ENCODE peak calls at places on chromosomes 13 and 19, in five cellular contexts. J is aorta, Y is cardiac muscle cell, S is H9, N is BE2C. E is an unnamed sample. For H3K4me1, the result is how much of the 10 kb centered on the place peaks cover.

GRCh38 chr19:41521860-41522555 is 54.0 kb upstream of the CEACAM21 start:
- DNase-seq in N (no peak), J (no peak), S (no peak), Y (peak), E (no peak)

GRCh38 chr13:29849731-29850212 is 645 bp downstream of the UBL3 start:
- DNase-seq in N (peak), Y (peak), J (peak), S (peak), E (peak)

GRCh38 chr13:42181381-42181953 is 90.5 kb upstream of the AKAP11 start:
- DNase-seq in J (no peak), Y (peak), S (no peak), N (no peak), E (no peak)

GRCh38 chr13:93002071-93002470 is 224.5 kb upstream of the GPC6 start:
- DNase-seq in Y (no peak), J (no peak), N (no peak), S (no peak), E (no peak)

GRCh38 chr13:41500501-41500900 is 43.2 kb downstream of the RGCC start:
- DNase-seq in N (no peak), Y (no peak), S (no peak), J (no peak), E (no peak)

GRCh38 chr19:33794578-33795369 is 1.9 kb upstream of the KCTD15 start:
- DNase-seq in J (no peak), Y (no peak), N (no peak), S (peak), E (no peak)

GRCh38 chr13:85508683-85509329 is 290.4 kb downstream of the SLITRK6 start:
- DNase-seq in Y (peak), J (no peak), N (peak), S (peak), E (no peak)

GRCh38 chr19:8451885-8452284 is 7.1 kb downstream of the HNRNPM start:
- DNase-seq in N (no peak), S (no peak), Y (no peak), J (peak), E (no peak)

GRCh38 chr13:80297503-80297902 is 43.4 kb downstream of the SPRY2 start:
- DNase-seq in J (no peak), S (no peak), N (no peak), Y (no peak), E (no peak)

GRCh38 chr19:39160523-39160861 is 34.9 kb downstream of the PAK4 start:
- DNase-seq in S (no peak), Y (no peak), N (no peak), J (peak), E (no peak)

GRCh38 chr13:80400164-80400767 is 59.3 kb upstream of the SPRY2 start:
- DNase-seq in J (no peak), Y (no peak), S (no peak), N (no peak), E (no peak)

GRCh38 chr13:76086729-76087128 is 450.6 kb downstream of the LMO7 start:
- DNase-seq in S (no peak), Y (no peak), N (no peak), J (no peak), E (no peak)

GRCh38 chr19:44747739-44748425 is 626 bp upstream of the BCL3 start:
- DNase-seq in S (peak), Y (peak), J (peak), N (peak), E (peak)

GRCh38 chr19:33685541-33685940 is 63.8 kb downstream of the CHST8 start:
- DNase-seq in J (no peak), N (peak), S (no peak), Y (no peak), E (no peak)

GRCh38 chr13:44212633-44213387 is 160.8 kb upstream of the SERP2 start:
- DNase-seq in N (no peak), J (no peak), S (no peak), Y (no peak), E (no peak)

GRCh38 chr19:42066075-42066754 is 3.8 kb downstream of the GRIK5 start:
- DNase-seq in J (no peak), N (peak), S (peak), Y (no peak), E (no peak)

GRCh38 chr19:19817357-19817756 is 4.2 kb downstream of the ZNF506 start:
- DNase-seq in N (no peak), S (no peak), Y (no peak), J (no peak), E (no peak)

GRCh38 chr19:19618384-19619051 is at the start of gene PBX4:
- DNase-seq in J (peak), N (peak), S (peak), Y (peak), E (peak)

GRCh38 chr13:60662595-60662994 is 265.6 kb downstream of the TDRD3 start:
- DNase-seq in S (no peak), J (no peak), Y (no peak), N (no peak), E (no peak)

GRCh38 chr13:93450226-93450625 is 223.6 kb downstream of the GPC6 start:
- DNase-seq in N (no peak), Y (no peak), J (no peak), S (no peak), E (no peak)

GRCh38 chr19:5312058-5312457 is 28.6 kb downstream of the PTPRS start:
- DNase-seq in Y (no peak), S (no peak), N (no peak), J (no peak), E (no peak)

GRCh38 chr13:50410921-50411712 is 395.9 kb downstream of the KCNRG start:
- DNase-seq in N (peak), S (no peak), J (peak), Y (peak), E (peak)

GRCh38 chr13:114110091-114110829 is 22.2 kb downstream of the RASA3 start:
- DNase-seq in J (peak), Y (no peak), N (peak), S (peak), E (no peak)

GRCh38 chr13:88339271-88339741 is 668.1 kb downstream of the SLITRK5 start:
- DNase-seq in S (no peak), J (no peak), Y (peak), N (peak), E (no peak)

GRCh38 chr19:43441736-43442135 is 23.7 kb downstream of the LYPD3 start:
- DNase-seq in S (no peak), N (no peak), J (no peak), Y (no peak), E (no peak)

GRCh38 chr13:41271456-41272285 is 8.3 kb upstream of the MTRF1 start:
- DNase-seq in S (no peak), J (no peak), N (no peak), Y (no peak), E (no peak)

GRCh38 chr19:29535432-29535831 is 9.6 kb downstream of the VSTM2B start:
- DNase-seq in J (no peak), Y (no peak), S (peak), N (no peak), E (no peak)

GRCh38 chr13:100535401-100536135 is 53.0 kb downstream of the GGACT start:
- DNase-seq in J (no peak), S (no peak), N (no peak), Y (no peak), E (no peak)

GRCh38 chr13:44732503-44733098 is 156.5 kb upstream of the TSC22D1 start:
- DNase-seq in Y (peak), N (no peak), J (no peak), S (no peak), E (no peak)

GRCh38 chr19:47542030-47542475 is 27.2 kb upstream of the NAPA start:
- DNase-seq in J (no peak), N (peak), S (no peak), Y (peak), E (no peak)

GRCh38 chr19:42037649-42038048 is 32.4 kb downstream of the GRIK5 start:
- DNase-seq in Y (no peak), J (no peak), S (no peak), N (no peak), E (no peak)

GRCh38 chr19:30682576-30683536 is 310.7 kb downstream of the ZNF536 start:
- DNase-seq in Y (peak), J (peak), S (peak), N (peak), E (peak)

GRCh38 chr13:22027561-22027960 is 356.7 kb downstream of the FGF9 start:
- DNase-seq in Y (no peak), S (no peak), N (no peak), J (no peak), E (no peak)

GRCh38 chr19:49808762-49809154 is 4.3 kb downstream of the FUZ start:
- DNase-seq in N (peak), J (peak), S (peak), Y (peak), E (peak)

GRCh38 chr19:52099497-52100138 is 4.1 kb upstream of the ZNF841 start:
- DNase-seq in N (no peak), Y (no peak), S (no peak), J (no peak), E (no peak)

GRCh38 chr13:27973291-27973690 is 4.2 kb upstream of the CDX2 start:
- DNase-seq in J (no peak), N (no peak), S (no peak), Y (no peak), E (no peak)

GRCh38 chr13:34655554-34655953 is 286.5 kb upstream of the NBEA start:
- DNase-seq in N (no peak), S (no peak), J (no peak), Y (no peak), E (no peak)

GRCh38 chr13:51479199-51479523 is 26.3 kb upstream of the INTS6 start:
- DNase-seq in Y (no peak), N (no peak), J (no peak), S (no peak), E (no peak)

GRCh38 chr19:46495789-46496099 is at the start of gene PNMA8B:
- DNase-seq in N (peak), J (peak), Y (peak), S (peak), E (no peak)

GRCh38 chr13:112719016-112719415 is 29.2 kb downstream of the ATP11A start:
- DNase-seq in J (no peak), Y (no peak), S (no peak), N (no peak), E (no peak)

GRCh38 chr13:112716841-112717520 is 27.1 kb downstream of the ATP11A start:
- DNase-seq in Y (no peak), N (no peak), J (no peak), S (no peak), E (no peak)

GRCh38 chr13:112716461-112716820 is 26.6 kb downstream of the ATP11A start:
- DNase-seq in S (no peak), N (no peak), J (no peak), Y (no peak), E (no peak)

GRCh38 chr13:112719556-112719955 is 29.7 kb downstream of the ATP11A start:
- DNase-seq in N (no peak), J (no peak), Y (no peak), S (no peak), E (no peak)

DNA sequence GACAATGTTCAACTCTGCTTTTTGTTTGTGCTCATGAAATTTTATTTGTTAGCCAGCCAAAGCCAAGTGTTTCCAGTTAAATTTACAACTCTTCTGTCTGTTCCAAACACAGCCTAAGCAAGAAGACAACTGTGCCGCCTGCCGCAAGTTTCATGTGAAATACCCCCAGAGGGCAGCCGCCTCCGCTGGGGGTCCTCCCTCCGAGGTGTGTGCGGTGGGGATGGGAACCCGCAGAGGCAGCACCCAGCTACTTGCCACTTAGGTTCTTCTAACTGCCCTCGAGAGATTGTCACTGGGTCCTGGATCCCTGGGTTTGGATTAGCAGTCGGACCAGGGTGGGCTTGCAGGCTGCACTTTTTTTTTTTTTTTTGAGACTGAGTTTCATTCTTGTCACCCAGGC is 28.5 kb downstream of the ATP11A start:
- DNase-seq in N (no peak), Y (no peak), S (no peak), J (no peak), E (no peak)
- H3K4me1 ChIP-seq in N (under half), Y (under half), S (under half), J (under half), E (under half)

GRCh38 chr13:46603165-46603603 is 50.2 kb downstream of the LRCH1 start:
- DNase-seq in J (no peak), S (no peak), Y (no peak), N (no peak), E (no peak)
- H3K4me1 ChIP-seq in J (under half), S (under half), Y (under half), N (under half), E (under half)

DNA sequence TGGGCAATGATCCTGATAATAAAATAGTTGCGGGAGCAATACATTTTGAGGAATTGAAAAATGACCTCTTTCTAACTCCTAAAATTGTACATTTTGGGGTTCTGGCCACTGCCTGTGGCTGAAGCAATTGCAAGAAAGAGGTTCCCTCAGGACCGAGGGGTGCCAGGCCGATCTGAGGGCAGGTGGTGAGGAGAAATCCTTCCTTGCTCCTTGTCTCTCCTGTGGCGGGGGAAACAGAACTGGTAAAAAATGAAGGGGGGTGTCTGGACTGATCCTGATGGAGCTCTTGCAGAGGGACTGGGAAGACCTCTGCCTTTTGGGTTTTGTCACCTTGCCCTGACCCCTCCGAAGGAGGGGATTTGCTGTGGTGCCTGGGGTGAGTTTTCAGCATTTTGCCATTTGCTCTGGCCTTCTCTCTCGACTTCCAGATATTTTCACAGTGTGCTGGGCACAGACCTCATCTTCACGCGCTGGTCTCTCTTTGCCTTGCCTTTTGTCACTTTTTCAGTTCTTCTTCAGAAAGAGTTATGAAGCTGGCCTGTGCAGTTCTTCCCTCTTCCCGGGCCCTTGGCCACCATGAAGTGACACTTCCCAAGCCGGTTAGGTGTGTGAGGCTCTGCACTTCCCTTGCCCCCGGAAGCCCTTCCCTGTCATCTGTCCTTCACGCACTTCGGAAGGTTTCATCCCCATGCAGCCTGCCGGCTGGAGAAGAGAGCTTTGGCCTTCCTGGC is 22.2 kb downstream of the NFIX start:
- DNase-seq in S (peak), J (no peak), N (no peak), Y (no peak), E (no peak)
- H3K4me1 ChIP-seq in S (under half), J (under half), N (under half), Y (under half), E (under half)

DNA sequence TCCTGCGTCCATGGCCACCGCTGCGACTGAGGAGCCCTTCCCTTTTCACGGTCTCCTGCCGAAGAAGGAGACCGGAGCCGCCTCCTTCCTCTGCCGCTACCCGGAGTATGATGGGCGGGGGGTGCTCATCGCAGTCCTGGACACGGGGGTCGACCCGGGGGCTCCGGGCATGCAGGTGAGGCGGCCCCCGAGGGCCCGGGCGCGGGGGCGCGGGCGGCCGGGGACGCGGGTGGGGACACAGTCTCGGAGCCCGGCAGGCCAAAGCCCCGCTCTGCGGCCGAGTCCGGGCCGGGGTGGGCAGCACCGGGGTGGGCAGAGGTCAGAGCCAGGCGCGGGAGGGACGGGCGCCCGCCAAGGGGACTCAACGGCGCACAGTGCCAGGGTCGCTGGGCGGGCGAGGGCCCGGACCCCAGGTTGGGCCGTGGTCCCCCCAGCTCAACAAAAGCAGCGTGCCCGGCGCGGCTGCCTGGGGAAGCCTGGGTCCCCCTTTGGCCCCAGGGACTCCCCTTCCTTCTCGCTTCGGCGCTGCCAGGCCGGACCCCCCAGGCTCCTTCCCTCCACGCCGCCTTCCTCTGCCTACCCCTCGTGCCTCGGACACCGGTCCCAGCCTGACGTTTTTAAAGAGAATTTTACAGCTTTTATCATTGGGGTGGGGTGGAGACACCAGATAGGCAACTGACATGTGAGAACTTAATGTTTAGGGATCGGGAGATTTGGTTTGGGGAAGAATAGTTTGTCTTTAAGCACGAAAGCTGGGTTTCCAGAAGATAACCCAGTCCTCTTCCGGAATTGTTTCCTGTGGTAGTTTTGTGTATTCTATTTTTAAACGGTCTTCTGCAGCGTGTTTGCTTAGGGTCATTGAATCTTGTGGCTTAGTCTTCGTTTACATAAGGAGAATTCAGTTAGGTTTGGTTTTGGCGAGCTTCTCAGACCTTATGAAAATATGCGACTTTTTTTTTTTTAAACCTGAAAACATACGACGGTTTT is 536 bp downstream of the TPP2 start:
- DNase-seq in S (no peak), J (peak), N (peak), Y (peak), E (no peak)
- H3K4me1 ChIP-seq in S (under half), J (under half), N (under half), Y (under half), E (under half)

DNA sequence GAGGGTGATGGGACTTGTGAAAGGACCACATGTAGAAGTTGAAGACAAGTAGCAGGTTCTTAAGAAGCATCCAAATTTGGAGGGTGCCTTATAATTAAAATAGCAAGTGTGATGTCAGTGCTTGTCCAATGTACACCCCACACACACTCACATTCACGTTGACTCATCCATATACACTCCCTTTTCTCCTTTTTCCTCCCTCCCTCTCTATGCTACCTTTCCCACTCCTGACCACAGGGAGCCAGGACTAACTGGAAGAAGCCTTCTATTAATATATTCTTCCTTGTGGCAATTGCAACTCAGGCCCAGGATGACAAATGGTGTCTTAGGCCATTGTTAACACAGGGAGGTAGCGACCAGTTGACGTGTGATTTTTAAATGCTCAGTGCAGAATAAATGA is 16.3 kb upstream of the GPR183 start:
- DNase-seq in N (no peak), J (no peak), Y (no peak), S (no peak), E (no peak)
- H3K4me1 ChIP-seq in N (under half), J (under half), Y (under half), S (under half), E (under half)

GRCh38 chr19:1486720-1487575 is 3.2 kb downstream of the PCSK4 start:
- DNase-seq in J (no peak), N (no peak), S (peak), Y (no peak), E (no peak)

GRCh38 chr19:1490020-1490310 is 185 bp downstream of the PCSK4 start:
- DNase-seq in S (no peak), Y (no peak), N (no peak), J (no peak), E (no peak)

GRCh38 chr19:1488282-1488601 is 1.9 kb downstream of the PCSK4 start:
- DNase-seq in J (no peak), N (no peak), Y (no peak), S (no peak), E (no peak)

GRCh38 chr19:1489463-1489971 is 633 bp downstream of the PCSK4 start:
- DNase-seq in J (no peak), S (no peak), N (no peak), Y (no peak), E (no peak)

GRCh38 chr19:1487576-1488281 is 2.4 kb downstream of the PCSK4 start:
- DNase-seq in S (no peak), Y (no peak), N (no peak), J (no peak), E (no peak)
- H3K4me1 ChIP-seq in S (under half), Y (under half), N (under half), J (under half), E (under half)

E was measured in lung.